ENCODE peak calls at places on chromosomes 11 and 22, in four cellular contexts. A is osteoblast, M is mesothelial cell of epicardium, S is dorsolateral prefrontal cortex. Q is an unnamed sample.

GRCh38 chr11:134033696-134034491 is 35.0 kb upstream of the JAM3 start:
- DNase-seq in A (peak; percentile 99), M (peak; percentile 75), S (peak; percentile 83), Q (peak; percentile 86)

GRCh38 chr22:21070690-21071615 is 25.2 kb downstream of the LRRC74B start:
- DNase-seq in M (no peak), A (peak; percentile 63), S (no peak), Q (no peak)

GRCh38 chr11:4704054-4704789 is at the start of gene MMP26:
- DNase-seq in S (no peak), A (no peak), M (no peak), Q (no peak)

GRCh38 chr11:125166347-125166841 is 1.8 kb downstream of the PKNOX2 start:
- DNase-seq in S (no peak), A (peak; percentile 90), M (no peak), Q (no peak)

GRCh38 chr11:26149585-26149984 is 182.3 kb upstream of the ANO3 start:
- DNase-seq in M (no peak), A (no peak), S (no peak), Q (no peak)

GRCh38 chr11:57567512-57568329 is at the start of gene UBE2L6:
- DNase-seq in A (peak; percentile 96), S (peak; percentile 67), M (peak; percentile 64), Q (peak; percentile 34)

GRCh38 chr11:120224386-120224785 is 13.6 kb downstream of the OAF start:
- DNase-seq in M (no peak), A (no peak), S (no peak), Q (no peak)

GRCh38 chr11:116642902-116643301 is 129.9 kb downstream of the BUD13 start:
- DNase-seq in M (peak; percentile 10), A (no peak), S (no peak), Q (no peak)

GRCh38 chr11:64687641-64688533 is 35.1 kb downstream of the NRXN2 start:
- DNase-seq in A (peak; percentile 34), M (no peak), S (no peak), Q (no peak)

GRCh38 chr11:96173424-96173823 is 169.6 kb downstream of the MAML2 start:
- DNase-seq in M (no peak), A (no peak), S (no peak), Q (no peak)

GRCh38 chr22:33652596-33652995 is 267.7 kb downstream of the LARGE1 start:
- DNase-seq in S (no peak), A (no peak), M (no peak), Q (no peak)

GRCh38 chr11:78080818-78081495 is 1.3 kb upstream of the NDUFC2 start:
- DNase-seq in M (no peak), S (no peak), A (no peak), Q (no peak)

GRCh38 chr11:19953342-19953741 is 206.9 kb downstream of the DBX1 start:
- DNase-seq in A (peak; percentile 25), S (no peak), M (no peak), Q (peak; percentile 40)

GRCh38 chr11:46112961-46113617 is 8.2 kb downstream of the PHF21A start:
- DNase-seq in S (no peak), A (peak; percentile 91), M (no peak), Q (peak; percentile 48)

GRCh38 chr22:17269607-17270261 is 50.5 kb upstream of the ADA2 start:
- DNase-seq in S (no peak), A (peak; percentile 35), M (no peak), Q (no peak)

GRCh38 chr11:101686514-101686913 is 102.7 kb upstream of the TRPC6 start:
- DNase-seq in M (peak; percentile 43), A (peak; percentile 59), S (no peak), Q (peak; percentile 88)

GRCh38 chr11:119362741-119363080 is 16.2 kb upstream of the MFRP start:
- DNase-seq in S (no peak), A (no peak), M (no peak), Q (no peak)

GRCh38 chr11:201936-202335 is 5.3 kb downstream of the BET1L start:
- DNase-seq in S (peak; percentile 15), A (no peak), M (no peak), Q (no peak)

DNA sequence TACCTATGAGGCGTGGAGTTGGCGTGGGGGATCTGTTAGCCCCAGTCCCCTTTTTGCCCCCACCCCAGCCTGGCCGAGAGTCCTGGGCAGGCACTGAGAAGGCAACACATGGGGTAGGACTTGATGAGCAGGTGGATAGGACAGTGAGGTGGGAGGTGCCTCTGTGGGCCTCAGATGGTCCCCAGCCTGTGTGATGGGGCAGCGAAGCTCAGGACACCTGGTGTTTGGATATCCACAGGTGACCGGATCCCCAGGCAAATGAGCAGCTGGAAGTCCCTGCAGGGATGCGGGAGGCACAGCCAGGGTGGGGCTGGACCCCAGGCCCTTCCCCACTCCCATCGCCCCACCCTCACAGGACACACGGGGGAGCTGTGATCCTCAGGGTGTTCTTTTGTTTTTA is 9.7 kb downstream of the FBLN1 start:
- DNase-seq in A (peak; percentile 70), S (no peak), M (no peak), Q (no peak)
- TF ChIP-seq CTCF in A (no peak), S (no peak), M (no peak), Q (no peak)

GRCh38 chr22:22879675-22880029 is 8.0 kb upstream of the IGLL5 start:
- DNase-seq in S (no peak), A (peak; percentile 49), M (no peak), Q (no peak)

GRCh38 chr22:22880645-22881044 is 7.0 kb upstream of the IGLL5 start:
- DNase-seq in M (no peak), A (peak; percentile 39), S (no peak), Q (no peak)

GRCh38 chr22:22877523-22878210 is 9.9 kb upstream of the IGLL5 start:
- DNase-seq in S (peak; percentile 50), A (peak; percentile 92), M (peak; percentile 62), Q (peak; percentile 83)

GRCh38 chr22:22878211-22878570 is 9.4 kb upstream of the IGLL5 start:
- DNase-seq in S (no peak), A (peak; percentile 15), M (no peak), Q (no peak)

DNA sequence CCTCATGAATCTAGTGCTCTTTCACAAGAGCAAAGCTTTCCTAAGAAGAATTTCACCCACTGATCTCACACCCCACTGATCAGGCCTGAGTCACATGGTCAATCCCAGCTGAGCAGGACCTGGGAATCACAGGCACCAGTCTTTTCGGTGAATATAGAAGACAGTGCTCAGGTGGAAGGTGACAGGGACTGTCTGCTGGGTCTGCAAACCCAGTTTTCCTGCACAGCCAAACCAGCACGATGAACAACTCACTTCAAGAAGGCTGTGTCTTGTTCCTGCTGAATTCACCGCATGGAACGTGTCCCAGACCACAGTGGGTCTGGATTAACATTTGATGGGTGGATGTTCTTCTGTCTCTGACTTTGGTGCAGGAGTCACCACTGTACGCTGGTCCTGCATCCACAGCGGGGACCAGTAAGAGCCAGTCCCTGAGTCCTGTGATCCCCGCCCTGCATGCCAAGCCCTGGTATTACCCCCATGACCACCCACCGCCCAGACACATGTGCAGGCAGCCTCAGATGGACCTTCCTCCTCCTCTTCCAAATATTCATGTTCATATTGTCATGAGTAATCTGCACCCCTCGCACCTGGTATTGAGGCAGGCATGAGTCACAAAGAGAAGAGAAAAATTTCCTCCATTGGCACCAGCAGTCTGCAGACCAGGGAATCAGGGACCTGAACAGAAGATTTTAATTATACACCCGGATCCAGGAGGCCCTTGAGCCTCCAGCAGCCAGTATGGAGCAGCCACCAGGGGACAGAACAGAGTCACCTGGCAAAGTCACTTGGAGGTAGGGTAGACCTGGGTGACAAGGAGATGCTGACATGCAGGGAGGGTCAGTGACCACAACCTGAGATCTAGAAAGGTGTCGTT is 8.6 kb upstream of the IGLL5 start:
- DNase-seq in A (peak; percentile 69), S (no peak), M (no peak), Q (no peak)
- TF ChIP-seq CTCF in A (no peak), S (no peak), M (no peak), Q (no peak)

DNA sequence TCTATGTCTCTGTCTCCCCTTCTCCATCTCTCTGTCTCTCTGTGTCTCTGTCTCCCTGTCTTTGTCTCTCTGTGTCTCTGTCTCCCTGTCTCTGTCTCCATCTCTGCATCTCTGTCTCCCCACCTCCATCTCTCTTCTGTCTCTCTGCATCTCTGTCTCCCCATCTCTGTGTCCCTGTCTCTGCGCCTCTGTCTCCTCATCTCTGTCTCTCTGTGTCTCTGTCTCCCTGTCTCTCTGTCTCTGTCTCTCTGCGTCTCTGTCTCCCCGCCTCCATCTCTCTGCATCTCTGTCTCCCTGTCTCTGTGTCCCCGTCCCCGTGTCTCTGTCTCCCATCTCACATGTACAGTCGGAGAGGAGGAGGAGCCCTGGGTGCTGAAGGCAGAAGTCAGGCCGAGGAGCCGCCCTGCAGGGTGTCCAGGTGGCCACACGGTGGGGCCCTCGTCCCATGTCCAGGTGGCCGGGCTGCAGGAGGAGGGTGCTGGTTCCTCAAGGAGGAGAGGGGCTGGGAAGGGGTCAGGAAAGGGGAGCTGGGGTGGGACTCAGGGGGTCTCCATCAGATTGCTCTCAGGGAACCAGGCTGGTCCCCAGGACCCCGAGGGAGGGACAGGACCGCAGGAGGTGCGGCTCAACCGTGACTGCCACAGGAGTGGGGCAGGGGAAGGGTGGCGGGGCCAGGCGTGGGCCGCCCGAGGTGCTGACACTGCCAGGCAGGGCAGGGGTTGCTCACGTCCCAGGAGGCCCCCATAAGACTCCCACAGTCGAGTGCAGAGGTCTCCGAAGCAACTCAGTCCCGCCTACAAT is 25.6 kb upstream of the TH start:
- DNase-seq in A (peak; percentile 96), S (peak; percentile 82), M (peak; percentile 87), Q (peak; percentile 70)
- TF ChIP-seq CTCF in A (peak; percentile 68), S (peak; percentile 64), M (peak; percentile 74), Q (peak; percentile 94)

DNA sequence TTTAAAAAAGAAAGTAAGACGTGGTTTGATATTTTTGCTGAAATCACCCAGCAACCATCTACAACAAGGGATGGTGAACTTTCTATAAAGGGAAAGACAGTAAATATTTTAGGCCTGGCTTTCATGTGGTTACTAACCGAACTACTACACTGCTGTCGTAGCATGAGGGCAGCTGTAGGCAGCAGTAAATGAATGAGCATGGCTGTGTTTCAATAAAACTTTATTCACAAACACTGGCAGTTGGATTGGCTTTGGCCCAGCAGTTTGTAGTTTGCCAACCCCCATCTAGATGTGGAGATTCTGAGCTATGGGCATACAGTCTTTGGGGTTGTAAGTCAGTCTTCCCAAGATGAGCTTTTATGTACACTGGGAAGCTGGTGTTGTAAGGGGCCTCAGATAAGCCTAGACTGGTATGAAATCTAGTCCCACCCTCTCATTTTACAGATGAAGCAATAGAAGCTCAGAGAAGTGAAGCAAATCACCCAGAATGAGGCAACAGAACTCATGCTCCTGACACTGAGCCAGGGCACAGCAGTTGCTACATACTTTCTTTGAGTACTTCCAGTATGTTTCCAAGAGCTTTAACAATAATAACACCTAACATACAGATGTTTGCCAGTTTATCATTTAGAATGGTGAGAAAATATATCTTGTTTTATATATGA is 204.4 kb downstream of the ADAMTS15 start:
- DNase-seq in M (no peak), A (no peak), S (no peak), Q (peak; percentile 95)
- TF ChIP-seq CTCF in M (no peak), A (no peak), S (no peak), Q (no peak)

GRCh38 chr11:17590463-17590862 is 43.4 kb downstream of the OTOG start:
- DNase-seq in M (peak; percentile 36), S (peak; percentile 2), A (no peak), Q (no peak)

GRCh38 chr11:17588721-17589120 is 41.7 kb downstream of the OTOG start:
- DNase-seq in A (peak; percentile 52), S (peak; percentile 2), M (peak; percentile 20), Q (no peak)

GRCh38 chr11:17593466-17594245 is 46.6 kb downstream of the OTOG start:
- DNase-seq in S (peak; percentile 10), M (peak; percentile 28), A (peak; percentile 10), Q (no peak)

GRCh38 chr11:17588166-17588565 is 41.1 kb downstream of the OTOG start:
- DNase-seq in M (peak; percentile 19), A (no peak), S (peak; percentile 18), Q (no peak)

GRCh38 chr11:17591293-17591692 is 44.2 kb downstream of the OTOG start:
- DNase-seq in S (peak; percentile 20), A (no peak), M (peak; percentile 26), Q (no peak)
- TF ChIP-seq CTCF in S (no peak), A (no peak), M (no peak), Q (no peak)

GRCh38 chr11:122681070-122681469 is 25.5 kb downstream of the UBASH3B start:
- DNase-seq in M (no peak), S (no peak), A (no peak), Q (no peak)
- TF ChIP-seq CTCF in M (no peak), S (no peak), A (no peak), Q (no peak)